ENCODE peak calls at places on chromosomes 5 and 9, in six cellular contexts. W, F, R, I, E and S are unnamed samples.

GRCh38 chr9:130961511-130962300 is 22.7 kb upstream of the FIBCD1 start:
- ATAC-seq in F (no peak), I (no peak), E (no peak), W (no peak), R (peak), S (no peak)

GRCh38 chr5:10317825-10318682 is 10.4 kb upstream of the CMBL start:
- ATAC-seq in W (no peak), E (peak), R (peak), F (no peak), I (peak), S (peak)

GRCh38 chr5:159385994-159386711 is 55.9 kb upstream of the IL12B start:
- ATAC-seq in I (no peak), F (no peak), E (no peak), W (no peak), R (no peak), S (no peak)

GRCh38 chr5:134477462-134478245 is 47.8 kb upstream of the JADE2 start:
- ATAC-seq in F (no peak), W (no peak), I (peak), R (peak), E (no peak), S (no peak)

GRCh38 chr9:120261419-120261818 is 318.5 kb downstream of the CDK5RAP2 start:
- ATAC-seq in R (no peak), E (no peak), W (no peak), F (no peak), I (no peak), S (peak)

GRCh38 chr9:110809038-110809595 is 140.5 kb downstream of the MUSK start:
- ATAC-seq in W (no peak), I (no peak), F (no peak), E (no peak), R (no peak), S (no peak)

GRCh38 chr9:126401581-126401980 is 75.0 kb downstream of the MVB12B start:
- ATAC-seq in R (no peak), F (no peak), W (no peak), E (no peak), I (no peak), S (no peak)

GRCh38 chr9:38041564-38042267 is 27.3 kb downstream of the SHB start:
- ATAC-seq in W (no peak), R (no peak), F (no peak), E (no peak), I (no peak), S (no peak)

GRCh38 chr9:77816641-77817341 is 168.7 kb upstream of the GNA14 start:
- ATAC-seq in I (no peak), W (no peak), F (no peak), E (no peak), R (no peak), S (no peak)

GRCh38 chr5:96374653-96375052 is 58.4 kb downstream of the PCSK1 start:
- ATAC-seq in R (no peak), I (no peak), W (no peak), E (no peak), F (peak), S (no peak)

GRCh38 chr9:27247756-27248155 is 49.2 kb downstream of the EQTN start:
- ATAC-seq in W (peak), R (peak), E (peak), I (no peak), F (no peak), S (peak)

GRCh38 chr5:158431369-158432029 is 572.6 kb upstream of the CLINT1 start:
- ATAC-seq in F (no peak), E (no peak), R (no peak), I (no peak), W (peak), S (no peak)

GRCh38 chr5:50874277-50874984 is 208.0 kb downstream of the PARP8 start:
- ATAC-seq in I (no peak), E (no peak), W (peak), F (no peak), R (no peak), S (peak)

GRCh38 chr9:87614402-87614801 is 111.5 kb upstream of the CTSL start:
- ATAC-seq in I (no peak), R (no peak), W (no peak), F (no peak), E (no peak), S (no peak)